ENCODE peak calls at places on chromosomes 7 and 10, in ten cellular contexts. X, D, Y, P, T, G, V, Z, K and S are unnamed samples.
A peak's percentile ranks its signal among the peaks of the same experiment; 100 is the strongest.

GRCh38 chr10:97683556-97684357 is 3.3 kb downstream of the AVPI1 start:
- DNase-seq in X (no peak), V (no peak), Z (no peak), P (no peak), Y (peak; percentile 26), G (peak; percentile 49), D (no peak), K (peak; percentile 66), T (peak; percentile 61), S (no peak)

GRCh38 chr7:69880848-69881247 is 282.6 kb downstream of the AUTS2 start:
- DNase-seq in V (no peak), D (no peak), X (no peak), T (no peak), P (peak; percentile 94), Y (peak; percentile 96), Z (no peak), G (no peak), K (no peak), S (no peak)

GRCh38 chr10:122461367-122461728 is at the start of gene HTRA1:
- DNase-seq in Y (peak; percentile 59), K (peak; percentile 58), Z (peak; percentile 55), T (peak; percentile 69), P (no peak), X (no peak), D (peak; percentile 89), V (no peak), G (peak; percentile 66), S (peak; percentile 41)

GRCh38 chr10:61758440-61758839 is 95.7 kb downstream of the CABCOCO1 start:
- DNase-seq in Y (no peak), G (no peak), V (no peak), K (peak; percentile 80), P (no peak), Z (no peak), T (no peak), D (no peak), X (no peak), S (no peak)

GRCh38 chr7:26153823-26154783 is 2.1 kb downstream of the NFE2L3 start:
- DNase-seq in Y (no peak), V (no peak), P (no peak), D (peak; percentile 34), G (peak; percentile 87), X (peak; percentile 17), Z (no peak), K (peak; percentile 73), T (peak; percentile 64), S (no peak)

GRCh38 chr7:146702898-146703297 is 586.3 kb downstream of the CNTNAP2 start:
- DNase-seq in K (no peak), T (no peak), D (no peak), Y (no peak), G (no peak), P (no peak), X (no peak), V (no peak), Z (no peak), S (no peak)

GRCh38 chr10:7756360-7756992 is 31.3 kb downstream of the KIN start:
- DNase-seq in G (peak; percentile 40), D (peak; percentile 39), P (no peak), K (peak; percentile 26), Z (peak; percentile 9), Y (peak; percentile 45), T (peak; percentile 39), X (no peak), V (no peak), S (no peak)

GRCh38 chr10:95841711-95842498 is 65.9 kb upstream of the CC2D2B start:
- DNase-seq in P (peak; percentile 45), V (no peak), Y (peak; percentile 54), D (peak; percentile 74), Z (peak; percentile 33), T (peak; percentile 68), G (no peak), K (peak; percentile 64), X (peak; percentile 45), S (peak; percentile 22)

GRCh38 chr10:66934711-66935110 is 8.9 kb downstream of the LRRTM3 start:
- DNase-seq in Y (no peak), D (no peak), P (no peak), K (no peak), X (no peak), T (no peak), Z (no peak), V (no peak), G (no peak), S (no peak)

GRCh38 chr7:17560516-17560915 is 262.1 kb downstream of the AHR start:
- DNase-seq in V (no peak), D (no peak), P (no peak), Z (no peak), T (peak; percentile 95), G (no peak), Y (no peak), K (no peak), X (no peak), S (peak; percentile 93)

GRCh38 chr7:123660514-123661354 is 5.1 kb downstream of the LMOD2 start:
- DNase-seq in P (no peak), Z (no peak), G (no peak), V (no peak), D (no peak), X (no peak), Y (peak; percentile 26), K (no peak), T (no peak), S (no peak)

GRCh38 chr7:149854611-149855367 is 16.6 kb downstream of the ZNF862 start:
- DNase-seq in T (peak; percentile 58), P (peak; percentile 89), V (peak; percentile 39), X (no peak), K (peak; percentile 46), Z (no peak), G (peak; percentile 83), D (peak; percentile 80), Y (peak; percentile 99), S (peak; percentile 57)

GRCh38 chr7:6035686-6036085 is 4.5 kb downstream of the ANKRD61 start:
- DNase-seq in X (no peak), Z (no peak), V (no peak), K (no peak), G (no peak), Y (no peak), T (no peak), D (no peak), P (no peak), S (no peak)

GRCh38 chr10:87503892-87504291 is 801 bp upstream of the MINPP1 start:
- DNase-seq in V (no peak), G (no peak), D (peak; percentile 2), T (peak; percentile 44), K (peak; percentile 30), Z (no peak), Y (no peak), P (no peak), X (no peak), S (no peak)

GRCh38 chr7:41629711-41630111 is 73.2 kb downstream of the INHBA start:
- DNase-seq in K (peak; percentile 4), T (no peak), G (no peak), D (no peak), P (no peak), V (no peak), X (no peak), Z (no peak), Y (no peak), S (no peak)

GRCh38 chr10:4344544-4344994 is 481.4 kb upstream of the AKR1E2 start:
- DNase-seq in D (no peak), Z (peak; percentile 100), P (no peak), T (peak; percentile 100), G (no peak), V (no peak), X (no peak), Y (no peak), K (peak; percentile 100), S (peak; percentile 99)

GRCh38 chr10:3954615-3955014 is 169.6 kb upstream of the KLF6 start:
- DNase-seq in P (no peak), Z (no peak), T (no peak), K (no peak), D (no peak), Y (peak; percentile 2), X (no peak), G (no peak), V (no peak), S (no peak)

GRCh38 chr10:22761569-22762220 is 47.3 kb upstream of the PIP4K2A start:
- DNase-seq in P (no peak), K (peak; percentile 54), Y (no peak), T (no peak), X (no peak), V (no peak), G (no peak), D (peak; percentile 35), Z (no peak), S (no peak)

GRCh38 chr7:141402277-141402996 is 148.8 kb upstream of the AGK start:
- DNase-seq in K (no peak), Y (peak; percentile 23), P (no peak), X (no peak), T (no peak), V (no peak), G (no peak), D (no peak), Z (no peak), S (no peak)

GRCh38 chr7:69790915-69791473 is 192.7 kb downstream of the AUTS2 start:
- DNase-seq in V (no peak), Z (no peak), Y (peak; percentile 99), P (no peak), T (no peak), G (no peak), X (no peak), K (no peak), D (no peak), S (no peak)

GRCh38 chr7:129690701-129691100 is 79.2 kb downstream of the NRF1 start:
- DNase-seq in Y (no peak), D (no peak), K (peak; percentile 34), X (no peak), Z (no peak), P (no peak), V (no peak), G (no peak), T (peak; percentile 67), S (peak; percentile 44)

GRCh38 chr10:131178521-131178920 is 133.0 kb downstream of the TCERG1L start:
- DNase-seq in X (no peak), P (no peak), Y (no peak), D (no peak), K (no peak), G (peak; percentile 12), V (no peak), T (no peak), Z (no peak), S (no peak)

GRCh38 chr7:54112568-54112967 is 429.6 kb upstream of the VSTM2A start:
- DNase-seq in Z (no peak), P (no peak), G (no peak), X (no peak), D (no peak), K (no peak), V (no peak), T (no peak), Y (no peak), S (peak; percentile 57)

GRCh38 chr10:5888843-5889623 is 660 bp downstream of the ANKRD16 start:
- DNase-seq in K (peak; percentile 38), G (peak; percentile 70), Y (peak; percentile 55), V (peak; percentile 23), X (peak; percentile 14), Z (no peak), T (peak; percentile 29), P (no peak), D (peak; percentile 82), S (peak; percentile 18)

GRCh38 chr7:100353685-100354330 is 4.1 kb upstream of the PILRB start:
- DNase-seq in Y (no peak), D (no peak), P (no peak), X (no peak), G (peak; percentile 15), V (no peak), K (no peak), Z (no peak), T (no peak), S (no peak)

GRCh38 chr10:96538683-96539082 is 25.0 kb upstream of the TLL2 start:
- DNase-seq in Z (no peak), V (no peak), Y (no peak), D (no peak), P (no peak), K (no peak), X (no peak), G (no peak), T (no peak), S (no peak)

GRCh38 chr10:5666324-5667220 is at the start of gene ASB13:
- DNase-seq in V (peak; percentile 31), P (no peak), Z (no peak), Y (peak; percentile 59), D (peak; percentile 89), K (peak; percentile 54), T (peak; percentile 59), X (peak; percentile 16), G (peak; percentile 72), S (no peak)

GRCh38 chr10:8306685-8307364 is 252.3 kb downstream of the GATA3 start:
- DNase-seq in V (no peak), Y (no peak), T (peak; percentile 71), D (no peak), P (no peak), Z (no peak), X (no peak), K (no peak), G (no peak), S (peak; percentile 87)